ENCODE peak calls at places on chromosomes 6 and 20, in five cellular contexts. I is pancreas, L is amygdala, U is mammary epithelial cell, W is NT2/D1. M is an unnamed sample.

GRCh38 chr20:54555150-54555549 is 79.8 kb downstream of the DOK5 start:
- DNase-seq in I (no peak), L (no peak), U (no peak), W (no peak), M (no peak)

GRCh38 chr20:17960927-17961599 is 7.5 kb downstream of the SNX5 start:
- DNase-seq in I (no peak), L (no peak), U (no peak), W (no peak), M (no peak)

GRCh38 chr6:39997101-39997635 is 62.9 kb upstream of the MOCS1 start:
- DNase-seq in I (no peak), L (no peak), U (peak; percentile 26), W (no peak), M (no peak)

GRCh38 chr6:3612341-3613041 is 139.0 kb downstream of the PXDC1 start:
- DNase-seq in I (no peak), L (no peak), U (peak; percentile 95), W (no peak), M (no peak)

GRCh38 chr20:59291740-59292139 is 8.7 kb upstream of the EDN3 start:
- DNase-seq in I (no peak), L (no peak), U (peak; percentile 15), W (no peak), M (no peak)

GRCh38 chr6:25121186-25121585 is 158.0 kb upstream of the CARMIL1 start:
- DNase-seq in I (no peak), L (no peak), U (no peak), W (no peak), M (no peak)

GRCh38 chr6:167954151-167954550 is 43.3 kb upstream of the KIF25 start:
- DNase-seq in I (no peak), L (no peak), U (no peak), W (no peak), M (no peak)

GRCh38 chr6:28330033-28330432 is 5.9 kb downstream of the ZSCAN31 start:
- DNase-seq in I (no peak), L (no peak), U (no peak), W (no peak), M (no peak)

GRCh38 chr20:49276201-49276894 is 1.5 kb downstream of the ZNFX1 start:
- DNase-seq in I (no peak), L (no peak), U (peak; percentile 73), W (no peak), M (no peak)

GRCh38 chr6:14520536-14520935 is 403.0 kb downstream of the CD83 start:
- DNase-seq in I (no peak), L (no peak), U (peak; percentile 59), W (no peak), M (no peak)

GRCh38 chr6:91023529-91023928 is 436.7 kb upstream of the MAP3K7 start:
- DNase-seq in I (no peak), L (no peak), U (no peak), W (no peak), M (no peak)

GRCh38 chr6:31900917-31901414 is 920 bp downstream of the ZBTB12 start:
- DNase-seq in I (no peak), L (peak; percentile 40), U (no peak), W (no peak), M (peak; percentile 48)

GRCh38 chr6:37516076-37516919 is 16.6 kb upstream of the CCDC167 start:
- DNase-seq in I (peak; percentile 54), L (peak; percentile 42), U (peak; percentile 48), W (no peak), M (peak; percentile 83)

GRCh38 chr6:169363590-169363989 is 109.9 kb upstream of the THBS2 start:
- DNase-seq in I (no peak), L (no peak), U (no peak), W (no peak), M (no peak)

GRCh38 chr6:159935633-159936032 is 33.2 kb upstream of the IGF2R start:
- DNase-seq in I (no peak), L (no peak), U (peak; percentile 20), W (no peak), M (no peak)

GRCh38 chr6:108476381-108476780 is 84.3 kb upstream of the FOXO3 start:
- DNase-seq in I (no peak), L (no peak), U (no peak), W (no peak), M (no peak)

GRCh38 chr20:2991532-2991931 is 51.9 kb upstream of the GNRH2 start:
- DNase-seq in I (no peak), L (no peak), U (no peak), W (no peak), M (no peak)

GRCh38 chr20:36214684-36215256 is 21.5 kb upstream of the AAR2 start:
- DNase-seq in I (no peak), L (no peak), U (peak; percentile 18), W (no peak), M (peak; percentile 29)

GRCh38 chr6:114997813-114998292 is 655.0 kb upstream of the HS3ST5 start:
- DNase-seq in I (no peak), L (no peak), U (peak; percentile 8), W (no peak), M (no peak)

GRCh38 chr6:46011241-46012085 is 4.2 kb downstream of the CLIC5 start:
- DNase-seq in I (no peak), L (no peak), U (no peak), W (no peak), M (no peak)

GRCh38 chr6:28747631-28748157 is 176.1 kb downstream of the TRIM27 start:
- DNase-seq in I (no peak), L (no peak), U (peak; percentile 92), W (no peak), M (peak; percentile 43)

GRCh38 chr20:43969501-43969900 is 54.8 kb downstream of the TOX2 start:
- DNase-seq in I (no peak), L (no peak), U (no peak), W (no peak), M (no peak)

GRCh38 chr20:658731-659291 is 5.8 kb upstream of the SRXN1 start:
- DNase-seq in I (no peak), L (no peak), U (no peak), W (no peak), M (no peak)